ENCODE peak calls at places on chromosome 3, in six cellular contexts. W is Peyer's patch, O is WERI-Rb-1, X is OCI-LY7, P is neuronal stem cell, K is mesendoderm. A is an unnamed sample.
A peak's percentile ranks its signal among the peaks of the same experiment; 100 is the strongest.

GRCh38 chr3:104629038-104629437 is 737.7 kb upstream of the ALCAM start:
- DNase-seq in W (no peak), O (no peak), X (no peak), P (no peak), K (no peak), A (peak; percentile 29)

GRCh38 chr3:196219970-196220311 is 3.6 kb downstream of the SLC51A start:
- DNase-seq in W (peak; percentile 43), O (no peak), X (no peak), P (no peak), K (no peak), A (no peak)

GRCh38 chr3:94234177-94234788 is 171.4 kb downstream of the NSUN3 start:
- DNase-seq in W (no peak), O (peak; percentile 32), X (peak; percentile 27), P (peak; percentile 11), K (peak; percentile 72), A (no peak)

GRCh38 chr3:126342991-126343661 is 14.1 kb downstream of the KLF15 start:
- DNase-seq in W (peak; percentile 41), O (peak; percentile 88), X (no peak), P (peak; percentile 17), K (peak; percentile 67), A (no peak)

GRCh38 chr3:12420393-12420792 is 63.9 kb upstream of the TSEN2 start:
- DNase-seq in W (no peak), O (no peak), X (no peak), P (no peak), K (no peak), A (no peak)

GRCh38 chr3:156014456-156014855 is 105.9 kb upstream of the KCNAB1 start:
- DNase-seq in W (no peak), O (no peak), X (no peak), P (no peak), K (no peak), A (no peak)

GRCh38 chr3:177758131-177758530 is 560.8 kb upstream of the TBL1XR1 start:
- DNase-seq in W (no peak), O (no peak), X (no peak), P (no peak), K (no peak), A (no peak)

GRCh38 chr3:146559388-146559787 is 15.0 kb upstream of the PLSCR1 start:
- DNase-seq in W (no peak), O (no peak), X (no peak), P (no peak), K (no peak), A (no peak)

GRCh38 chr3:143885803-143886427 is 37.6 kb upstream of the SLC9A9 start:
- DNase-seq in W (no peak), O (peak; percentile 19), X (peak; percentile 55), P (no peak), K (peak; percentile 73), A (no peak)

GRCh38 chr3:126315083-126315658 is 42.0 kb downstream of the KLF15 start:
- DNase-seq in W (no peak), O (no peak), X (no peak), P (no peak), K (no peak), A (no peak)

GRCh38 chr3:73955671-73956070 is 330.9 kb upstream of the PDZRN3 start:
- DNase-seq in W (no peak), O (no peak), X (no peak), P (no peak), K (no peak), A (no peak)

GRCh38 chr3:70631716-70632307 is 319.4 kb upstream of the MDFIC2 start:
- DNase-seq in W (no peak), O (no peak), X (no peak), P (no peak), K (peak; percentile 46), A (no peak)

GRCh38 chr3:193240850-193241706 is at the start of gene PLAAT1:
- DNase-seq in W (peak; percentile 47), O (peak; percentile 69), X (no peak), P (peak; percentile 57), K (peak; percentile 78), A (peak; percentile 10)

GRCh38 chr3:58266577-58266976 is 29.0 kb downstream of the ABHD6 start:
- DNase-seq in W (no peak), O (no peak), X (peak; percentile 31), P (no peak), K (no peak), A (no peak)

GRCh38 chr3:13407475-13407874 is 12.6 kb downstream of the NUP210 start:
- DNase-seq in W (no peak), O (no peak), X (no peak), P (no peak), K (no peak), A (no peak)

GRCh38 chr3:27387625-27388024 is 18.4 kb upstream of the NEK10 start:
- DNase-seq in W (no peak), O (no peak), X (no peak), P (no peak), K (peak; percentile 48), A (no peak)

GRCh38 chr3:33358172-33358781 is 81.0 kb downstream of the FBXL2 start:
- DNase-seq in W (no peak), O (no peak), X (no peak), P (no peak), K (no peak), A (no peak)

GRCh38 chr3:88632226-88632625 is 475.2 kb upstream of the EPHA3 start:
- DNase-seq in W (no peak), O (no peak), X (no peak), P (no peak), K (no peak), A (no peak)

GRCh38 chr3:197135212-197135611 is 105.6 kb upstream of the MELTF start:
- DNase-seq in W (no peak), O (no peak), X (no peak), P (no peak), K (no peak), A (no peak)

GRCh38 chr3:10192953-10193691 is 28.4 kb downstream of the IRAK2 start:
- DNase-seq in W (peak; percentile 93), O (peak; percentile 15), X (peak; percentile 89), P (no peak), K (peak; percentile 68), A (peak; percentile 99)

GRCh38 chr3:52215351-52215750 is 10.1 kb downstream of the TLR9 start:
- DNase-seq in W (no peak), O (no peak), X (no peak), P (no peak), K (no peak), A (no peak)

GRCh38 chr3:52213901-52214300 is 11.5 kb downstream of the TLR9 start:
- DNase-seq in W (no peak), O (no peak), X (no peak), P (no peak), K (no peak), A (no peak)

GRCh38 chr3:52210550-52211046 is 12.6 kb downstream of the ALAS1 start:
- DNase-seq in W (no peak), O (no peak), X (no peak), P (no peak), K (no peak), A (no peak)

GRCh38 chr3:52211268-52211891 is 13.4 kb downstream of the ALAS1 start:
- DNase-seq in W (no peak), O (no peak), X (no peak), P (no peak), K (no peak), A (no peak)

GRCh38 chr3:52213005-52213404 is 12.4 kb downstream of the TLR9 start:
- DNase-seq in W (no peak), O (no peak), X (no peak), P (no peak), K (no peak), A (no peak)
- H3K36me3 ChIP-seq in W (no peaks in the 10 kb centered on the region), O (peaks cover 31% of the 10 kb centered on the region), X (peaks cover 89% of the 10 kb centered on the region), P (peaks cover 80% of the 10 kb centered on the region), K (peaks cover 25% of the 10 kb centered on the region), A (peaks cover 2% of the 10 kb centered on the region)

DNA sequence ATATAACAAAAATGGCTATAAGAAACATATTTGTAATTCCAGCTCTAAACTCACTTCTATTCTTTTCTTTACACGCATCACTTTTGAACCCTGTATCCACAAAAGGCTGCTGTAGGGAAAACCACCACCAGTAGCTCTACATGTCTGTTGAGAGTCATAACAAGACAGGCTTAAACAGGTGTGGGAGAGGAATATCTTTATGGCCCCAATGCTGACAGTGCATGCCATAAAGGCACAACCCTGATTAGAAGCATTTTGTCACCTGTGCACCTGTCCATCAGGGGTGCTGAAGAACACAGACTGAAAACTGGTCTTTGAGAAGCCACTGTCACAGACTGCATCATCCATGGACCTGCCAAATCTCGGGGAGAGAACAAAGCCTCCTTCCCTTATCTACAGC is 11.5 kb upstream of the CSPG5 start:
- DNase-seq in W (no peak), O (no peak), X (no peak), P (no peak), K (no peak), A (no peak)
- H3K36me3 ChIP-seq in W (no peaks in the 10 kb centered on the region), O (peaks cover 96% of the 10 kb centered on the region), X (peaks cover 96% of the 10 kb centered on the region), P (peaks cover 99% of the 10 kb centered on the region), K (peaks cover 16% of the 10 kb centered on the region), A (peaks cover 2% of the 10 kb centered on the region)

DNA sequence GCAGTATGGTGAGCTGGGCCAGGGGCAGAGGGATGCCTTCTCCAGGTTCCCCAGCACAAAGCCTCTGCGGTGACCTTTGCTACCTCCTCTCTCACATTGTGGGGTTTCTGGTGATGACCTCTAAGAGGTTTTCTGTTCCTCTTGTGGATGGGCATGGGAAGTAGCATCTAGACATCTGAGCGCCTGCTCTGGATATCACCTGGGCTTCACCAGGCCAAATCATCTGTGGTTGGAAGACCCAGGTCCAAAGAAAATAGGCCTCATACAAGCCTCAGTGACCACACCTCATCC is 7.0 kb downstream of the APEH start:
- DNase-seq in W (no peak), O (no peak), X (no peak), P (no peak), K (no peak), A (no peak)
- H3K36me3 ChIP-seq in W (no peaks in the 10 kb centered on the region), O (peaks cover 73% of the 10 kb centered on the region), X (peaks cover 75% of the 10 kb centered on the region), P (peaks cover 86% of the 10 kb centered on the region), K (peaks cover 21% of the 10 kb centered on the region), A (peaks cover 14% of the 10 kb centered on the region)

DNA sequence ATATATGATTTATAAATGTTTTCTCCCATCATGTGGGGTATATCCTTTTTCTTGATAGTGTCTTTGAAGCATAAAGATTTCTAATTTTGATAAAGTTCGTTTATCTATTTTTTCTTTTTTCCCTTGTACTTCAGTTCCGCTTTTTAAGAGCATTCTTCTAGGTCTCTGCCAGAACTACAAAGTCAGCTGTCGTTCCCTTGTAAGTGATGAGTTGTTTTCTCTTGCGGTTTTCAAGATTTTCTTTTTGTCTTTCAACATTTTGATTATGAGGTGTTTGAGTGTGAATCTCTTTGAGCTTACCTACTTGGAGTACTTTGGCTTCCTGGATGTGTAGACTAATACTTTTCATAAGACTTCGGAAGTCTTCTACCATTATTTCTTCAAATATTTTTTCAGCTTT is 9.3 kb upstream of the PRICKLE2 start:
- DNase-seq in W (no peak), O (no peak), X (peak; percentile 62), P (no peak), K (no peak), A (no peak)
- H3K36me3 ChIP-seq in W (no peaks in the 10 kb centered on the region), O (peaks cover 42% of the 10 kb centered on the region), X (no peaks in the 10 kb centered on the region), P (no peaks in the 10 kb centered on the region), K (no peaks in the 10 kb centered on the region), A (no peaks in the 10 kb centered on the region)

GRCh38 chr3:183924956-183925355 is 40.3 kb upstream of the PARL start:
- DNase-seq in W (no peak), O (no peak), X (no peak), P (no peak), K (no peak), A (peak; percentile 1)
- H3K36me3 ChIP-seq in W (no peaks in the 10 kb centered on the region), O (peaks cover 6% of the 10 kb centered on the region), X (peaks cover 4% of the 10 kb centered on the region), P (peaks cover 49% of the 10 kb centered on the region), K (peaks cover 4% of the 10 kb centered on the region), A (peaks cover 1% of the 10 kb centered on the region)